ENCODE peak calls at places on chromosomes 6 and 20, in ten cellular contexts. F is suprapubic skin, W is cardiac fibroblast, Z is colonic mucosa, U is dorsolateral prefrontal cortex, L is astrocyte, K is GM13977, R is fibroblast of pulmonary artery, H is GM23338, M is pancreas. Y is an unnamed sample.

GRCh38 chr6:4568138-4568537 is 208.1 kb upstream of the CDYL start:
- DNase-seq in F (no peak), W (no peak), Z (no peak), U (no peak), L (no peak), K (no peak), R (no peak), H (no peak), M (no peak), Y (peak)

GRCh38 chr20:41649489-41649888 is 31.3 kb upstream of the CHD6 start:
- DNase-seq in F (no peak), W (no peak), Z (peak), U (no peak), L (no peak), K (no peak), R (no peak), H (no peak), M (no peak), Y (no peak)

GRCh38 chr6:108556250-108556649 is 4.5 kb upstream of the FOXO3 start:
- DNase-seq in F (no peak), W (no peak), Z (no peak), U (no peak), L (no peak), K (no peak), R (no peak), H (no peak), M (no peak), Y (no peak)

GRCh38 chr6:56789342-56789741 is 146.7 kb upstream of the DST start:
- DNase-seq in F (no peak), W (no peak), Z (no peak), U (no peak), L (no peak), K (no peak), R (no peak), H (no peak), M (no peak), Y (no peak)

GRCh38 chr6:145491126-145491525 is 244.2 kb downstream of the EPM2A start:
- DNase-seq in F (no peak), W (no peak), Z (no peak), U (no peak), L (no peak), K (no peak), R (no peak), H (peak), M (no peak), Y (no peak)

GRCh38 chr6:34236423-34237315 is at the start of gene HMGA1:
- DNase-seq in F (peak), W (peak), Z (peak), U (peak), L (peak), K (peak), R (peak), H (peak), M (peak), Y (peak)

GRCh38 chr20:20276806-20277530 is 90.9 kb upstream of the INSM1 start:
- DNase-seq in F (no peak), W (no peak), Z (no peak), U (no peak), L (no peak), K (no peak), R (no peak), H (peak), M (no peak), Y (no peak)

GRCh38 chr6:143536461-143536865 is 24.9 kb upstream of the FUCA2 start:
- DNase-seq in F (no peak), W (peak), Z (peak), U (no peak), L (peak), K (no peak), R (peak), H (peak), M (peak), Y (peak)

GRCh38 chr6:21423106-21423854 is 170.3 kb upstream of the SOX4 start:
- DNase-seq in F (no peak), W (no peak), Z (no peak), U (no peak), L (no peak), K (no peak), R (no peak), H (peak), M (no peak), Y (no peak)

GRCh38 chr20:58014628-58015315 is 213.7 kb downstream of the ANKRD60 start:
- DNase-seq in F (no peak), W (no peak), Z (no peak), U (no peak), L (peak), K (no peak), R (no peak), H (no peak), M (no peak), Y (peak)

GRCh38 chr6:149286905-149287304 is 30.6 kb upstream of the TAB2 start:
- DNase-seq in F (no peak), W (no peak), Z (no peak), U (no peak), L (no peak), K (no peak), R (no peak), H (no peak), M (no peak), Y (no peak)

GRCh38 chr6:2797564-2798014 is 32.4 kb downstream of the WRNIP1 start:
- DNase-seq in F (no peak), W (no peak), Z (no peak), U (no peak), L (no peak), K (no peak), R (no peak), H (no peak), M (peak), Y (no peak)

GRCh38 chr6:112806163-112806900 is 459.2 kb downstream of the RFPL4B start:
- DNase-seq in F (no peak), W (peak), Z (no peak), U (no peak), L (peak), K (no peak), R (no peak), H (no peak), M (no peak), Y (no peak)

GRCh38 chr6:140401666-140402255 is 1027.3 kb upstream of the CITED2 start:
- DNase-seq in F (no peak), W (peak), Z (no peak), U (no peak), L (peak), K (no peak), R (peak), H (no peak), M (no peak), Y (no peak)

GRCh38 chr20:36035720-36036119 is 67.3 kb downstream of the CNBD2 start:
- DNase-seq in F (no peak), W (no peak), Z (no peak), U (no peak), L (peak), K (no peak), R (no peak), H (no peak), M (no peak), Y (no peak)

GRCh38 chr6:106939848-106940247 is 34.7 kb downstream of the CD24 start:
- DNase-seq in F (no peak), W (no peak), Z (no peak), U (no peak), L (no peak), K (peak), R (no peak), H (no peak), M (no peak), Y (no peak)

GRCh38 chr6:142945446-142946180 is 637 bp upstream of the HIVEP2 start:
- DNase-seq in F (peak), W (no peak), Z (peak), U (peak), L (no peak), K (peak), R (no peak), H (peak), M (peak), Y (peak)

GRCh38 chr20:11108102-11108842 is 434.5 kb upstream of the JAG1 start:
- DNase-seq in F (no peak), W (peak), Z (no peak), U (no peak), L (peak), K (no peak), R (peak), H (peak), M (no peak), Y (no peak)

GRCh38 chr20:46174469-46175126 is 56.5 kb downstream of the CD40 start:
- DNase-seq in F (peak), W (peak), Z (peak), U (peak), L (peak), K (peak), R (peak), H (peak), M (peak), Y (peak)

GRCh38 chr6:119285908-119286625 is 63.5 kb downstream of the MAN1A1 start:
- DNase-seq in F (no peak), W (peak), Z (no peak), U (no peak), L (peak), K (no peak), R (peak), H (no peak), M (no peak), Y (no peak)

GRCh38 chr6:113396644-113397201 is 460.4 kb upstream of the MARCKS start:
- DNase-seq in F (no peak), W (no peak), Z (no peak), U (no peak), L (peak), K (no peak), R (no peak), H (no peak), M (no peak), Y (no peak)

GRCh38 chr6:21922086-21922485 is 328.5 kb downstream of the SOX4 start:
- DNase-seq in F (no peak), W (peak), Z (no peak), U (no peak), L (peak), K (no peak), R (no peak), H (peak), M (no peak), Y (no peak)

GRCh38 chr20:24462461-24463010 is 6.9 kb upstream of the SYNDIG1 start:
- DNase-seq in F (no peak), W (no peak), Z (no peak), U (peak), L (no peak), K (no peak), R (no peak), H (peak), M (no peak), Y (no peak)

GRCh38 chr6:88867841-88868558 is 95.4 kb downstream of the RNGTT start:
- DNase-seq in F (no peak), W (peak), Z (no peak), U (no peak), L (peak), K (no peak), R (peak), H (no peak), M (no peak), Y (no peak)

GRCh38 chr6:158152659-158153058 is 15.4 kb downstream of the SERAC1 start:
- DNase-seq in F (no peak), W (no peak), Z (no peak), U (no peak), L (no peak), K (no peak), R (no peak), H (no peak), M (no peak), Y (no peak)

GRCh38 chr20:49787371-49788357 is 25.0 kb upstream of the SLC9A8 start:
- DNase-seq in F (no peak), W (no peak), Z (no peak), U (no peak), L (no peak), K (no peak), R (no peak), H (no peak), M (no peak), Y (no peak)

GRCh38 chr6:141321486-141322347 is 811.0 kb upstream of the GJE1 start:
- DNase-seq in F (no peak), W (peak), Z (no peak), U (no peak), L (peak), K (no peak), R (peak), H (no peak), M (no peak), Y (no peak)

GRCh38 chr6:107991939-107992560 is 34.0 kb upstream of the SEC63 start:
- DNase-seq in F (no peak), W (no peak), Z (no peak), U (no peak), L (no peak), K (no peak), R (no peak), H (no peak), M (no peak), Y (no peak)

GRCh38 chr20:25470045-25470444 is 62.6 kb downstream of the GINS1 start:
- DNase-seq in F (no peak), W (peak), Z (peak), U (no peak), L (peak), K (peak), R (peak), H (peak), M (no peak), Y (no peak)
- TF ChIP-seq CTCF in F (peak), W (peak), Z (peak), U (peak), L (no peak), K (peak), R (peak), H (peak), M (no peak), Y (peak)

GRCh38 chr20:2508631-2509467 is at the start of gene ZNF343:
- DNase-seq in F (peak), W (peak), Z (peak), U (peak), L (peak), K (peak), R (peak), H (peak), M (peak), Y (peak)
- TF ChIP-seq CTCF in F (no peak), W (peak), Z (no peak), U (peak), L (no peak), K (no peak), R (no peak), H (no peak), M (no peak), Y (no peak)

DNA sequence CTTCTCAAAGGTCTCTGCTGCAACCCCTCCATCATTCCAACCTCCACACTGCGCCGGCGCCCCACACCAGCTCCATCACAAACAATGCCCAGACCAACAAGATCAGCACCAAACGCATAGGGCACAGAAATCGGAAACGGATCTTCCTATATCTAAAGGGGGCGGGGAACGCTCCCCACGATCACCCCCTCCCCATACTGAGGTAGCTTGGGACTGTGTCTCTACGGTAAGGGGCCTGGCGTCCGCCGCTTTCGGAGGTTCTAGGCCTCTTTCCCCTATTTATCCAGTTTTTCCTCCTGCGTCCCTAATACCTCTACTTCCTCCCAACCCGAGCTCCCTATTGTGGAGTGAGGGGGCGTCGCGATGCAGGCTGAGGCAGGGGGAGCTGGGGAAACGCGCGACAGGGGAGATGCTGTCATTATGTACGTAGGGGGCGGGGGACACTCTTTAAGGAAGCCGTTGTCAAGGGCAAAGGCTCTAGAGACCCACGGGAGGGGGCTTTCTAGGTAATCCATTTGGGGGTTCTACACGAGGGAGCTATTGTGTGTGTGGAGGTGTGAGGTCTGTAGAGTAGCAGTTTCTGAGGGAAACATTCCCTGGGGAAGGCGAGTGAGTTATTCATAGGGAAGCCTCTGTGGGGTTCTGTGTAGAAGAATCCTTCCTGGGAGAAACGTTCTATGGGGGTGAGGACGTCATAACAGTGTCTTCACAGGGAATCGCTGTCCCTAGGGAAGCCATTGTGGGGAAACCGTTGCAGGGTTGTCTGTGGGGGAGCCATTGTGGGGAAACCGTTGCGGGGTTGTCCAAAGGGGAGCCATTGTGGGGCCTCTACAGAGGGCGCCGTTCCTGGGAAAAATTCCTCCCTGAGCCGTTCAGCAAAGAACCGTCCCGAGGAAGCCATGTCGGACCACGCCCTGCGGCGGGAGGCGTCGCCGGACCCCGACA is 716 bp downstream of the DNAAF9 start:
- DNase-seq in F (peak), W (peak), Z (peak), U (peak), L (no peak), K (peak), R (peak), H (peak), M (no peak), Y (peak)
- TF ChIP-seq CTCF in F (no peak), W (no peak), Z (no peak), U (peak), L (no peak), K (no peak), R (peak), H (no peak), M (no peak), Y (no peak)

DNA sequence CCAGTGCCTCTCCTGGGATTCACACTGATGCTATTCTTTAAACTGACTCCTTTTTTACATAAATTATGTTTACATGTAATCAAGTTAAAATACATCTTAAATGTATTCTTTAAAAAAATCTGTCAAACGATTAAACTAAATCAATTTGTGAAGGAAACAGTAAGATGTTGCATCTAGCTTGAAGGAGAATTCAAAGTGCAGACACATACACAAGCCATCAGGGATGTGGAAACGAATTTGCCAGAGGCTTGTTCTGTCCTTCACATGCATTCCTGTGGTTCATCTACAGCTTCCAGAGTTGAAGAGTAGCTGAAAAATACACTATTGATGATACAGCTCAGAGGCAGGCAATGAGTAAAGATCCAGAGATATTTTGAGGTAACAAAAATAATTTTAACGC is 7.3 kb upstream of the BPIFB3 start:
- DNase-seq in F (no peak), W (peak), Z (no peak), U (no peak), L (no peak), K (no peak), R (no peak), H (no peak), M (no peak), Y (no peak)
- TF ChIP-seq CTCF in F (no peak), W (no peak), Z (no peak), U (no peak), L (no peak), K (no peak), R (no peak), H (no peak), M (no peak), Y (no peak)

DNA sequence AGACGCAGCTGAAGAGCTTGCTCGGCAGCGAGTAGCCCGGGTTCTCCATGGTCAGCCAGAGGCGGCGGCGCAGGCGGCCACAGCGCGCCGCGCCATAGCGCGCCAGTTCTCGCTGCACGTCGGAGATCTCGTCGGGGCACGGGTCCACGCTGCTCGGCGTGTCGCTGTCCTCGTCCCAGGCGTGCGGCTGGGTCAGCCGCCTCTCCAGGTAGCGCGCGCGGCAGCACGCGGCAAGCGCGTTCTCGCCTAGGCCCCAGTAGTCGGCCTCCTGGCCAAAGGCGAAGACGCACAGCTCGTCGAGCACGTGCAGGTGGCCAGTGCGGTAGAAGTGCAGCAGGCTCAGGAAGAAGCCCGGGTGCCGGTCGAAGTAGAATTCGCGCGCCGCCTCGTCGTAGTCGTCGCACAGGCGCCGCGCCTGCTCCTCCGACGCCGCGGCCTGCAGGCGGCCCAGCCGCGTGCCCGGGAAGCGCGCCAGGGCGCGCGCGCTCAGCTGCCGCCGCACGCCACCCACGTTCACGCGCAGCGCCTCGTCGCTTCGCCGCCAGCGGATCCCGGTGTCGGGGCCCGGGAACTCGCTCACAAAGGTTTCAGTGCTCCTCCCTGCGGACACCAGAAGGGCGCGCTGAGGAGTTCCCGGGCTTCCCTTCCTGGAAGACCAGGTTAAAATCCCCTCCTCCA is 2.7 kb downstream of the KCNS1 start:
- DNase-seq in F (no peak), W (peak), Z (peak), U (no peak), L (peak), K (peak), R (peak), H (peak), M (peak), Y (no peak)
- TF ChIP-seq CTCF in F (no peak), W (peak), Z (peak), U (no peak), L (no peak), K (no peak), R (peak), H (peak), M (no peak), Y (peak)

GRCh38 chr6:29680904-29681303 is at the start of gene ZFP57:
- DNase-seq in F (no peak), W (no peak), Z (no peak), U (no peak), L (no peak), K (no peak), R (no peak), H (no peak), M (no peak), Y (no peak)

GRCh38 chr6:29680416-29680815 is 536 bp downstream of the ZFP57 start:
- DNase-seq in F (no peak), W (no peak), Z (no peak), U (no peak), L (no peak), K (no peak), R (no peak), H (peak), M (no peak), Y (no peak)

GRCh38 chr6:29679962-29680361 is 990 bp downstream of the ZFP57 start:
- DNase-seq in F (no peak), W (no peak), Z (no peak), U (no peak), L (no peak), K (no peak), R (no peak), H (no peak), M (no peak), Y (no peak)

GRCh38 chr6:29681811-29682210 is 859 bp upstream of the ZFP57 start:
- DNase-seq in F (no peak), W (no peak), Z (no peak), U (no peak), L (no peak), K (no peak), R (peak), H (no peak), M (no peak), Y (no peak)

DNA sequence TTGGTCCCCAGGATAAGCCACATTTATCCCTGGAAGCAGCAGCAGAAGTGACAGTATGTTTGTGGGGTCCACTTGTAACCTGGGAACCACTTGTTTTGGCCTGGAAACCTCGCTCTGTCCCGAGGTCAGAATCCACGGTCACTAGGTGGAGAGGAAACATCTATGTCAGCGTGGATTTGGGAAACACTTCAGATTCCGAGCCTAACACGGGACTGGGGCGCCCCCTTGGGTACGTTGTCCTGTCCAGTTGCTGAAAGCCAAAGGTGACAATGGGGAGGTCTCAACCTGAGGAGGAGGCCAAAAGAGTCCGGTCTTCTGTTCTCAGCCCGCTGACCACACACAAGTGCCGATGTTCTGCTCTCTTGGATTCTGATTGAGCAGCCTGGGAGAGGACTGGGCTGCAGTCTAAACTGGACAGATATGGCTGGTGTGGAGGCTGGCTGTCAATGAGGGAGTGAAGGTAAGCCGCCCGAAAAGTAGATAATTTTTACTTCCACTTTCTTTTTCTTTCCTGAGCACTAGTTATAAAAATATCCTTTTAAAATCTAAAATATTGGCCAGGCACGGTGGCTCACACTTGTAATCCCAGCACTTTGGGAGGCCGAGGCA is 4.9 kb upstream of the ZFP57 start:
- DNase-seq in F (no peak), W (peak), Z (no peak), U (no peak), L (no peak), K (no peak), R (peak), H (peak), M (no peak), Y (no peak)
- TF ChIP-seq CTCF in F (no peak), W (peak), Z (no peak), U (peak), L (no peak), K (peak), R (peak), H (peak), M (no peak), Y (no peak)